ENCODE peak calls at places on chromosomes 7 and 10, in ten cellular contexts. X is lung, V is HFFc6, O is fibroblast of lung, K is progenitor cell of endocrine pancreas, B is osteocyte, L is HL-60, D is hepatocyte, P is endothelial cell, N is mucosa of descending colon. J is an unnamed sample.

GRCh38 chr7:106243893-106244292 is 40.9 kb downstream of the NAMPT start:
- DNase-seq in K (no peak), L (no peak), B (no peak), D (no peak), O (peak), V (peak), N (no peak), X (no peak), P (no peak), J (no peak)

GRCh38 chr10:106898441-106898840 is 266.1 kb downstream of the SORCS1 start:
- DNase-seq in K (no peak), L (no peak), O (no peak), B (no peak), N (no peak), P (no peak), V (no peak), X (no peak), D (no peak), J (no peak)

GRCh38 chr7:98265841-98266271 is 13.8 kb upstream of the TECPR1 start:
- DNase-seq in D (no peak), O (peak), V (peak), P (no peak), B (no peak), X (no peak), L (no peak), K (no peak), N (no peak), J (no peak)

GRCh38 chr10:129815898-129816665 is 148.0 kb downstream of the EBF3 start:
- DNase-seq in V (no peak), P (no peak), X (no peak), B (no peak), O (no peak), N (no peak), D (no peak), L (no peak), K (no peak), J (no peak)

GRCh38 chr7:19709249-19709578 is 377 bp upstream of the POLR1F start:
- DNase-seq in N (no peak), L (no peak), O (no peak), X (no peak), K (no peak), V (no peak), D (no peak), B (no peak), P (no peak), J (no peak)

GRCh38 chr10:90197766-90198165 is 496.4 kb downstream of the KIF20B start:
- DNase-seq in B (no peak), N (no peak), O (peak), V (no peak), X (no peak), L (no peak), D (no peak), K (no peak), P (no peak), J (no peak)

GRCh38 chr7:2943851-2944601 is 99.6 kb downstream of the CARD11 start:
- DNase-seq in L (no peak), P (no peak), B (peak), N (no peak), O (no peak), V (no peak), X (no peak), K (no peak), D (no peak), J (no peak)

GRCh38 chr7:665751-666453 is 60.6 kb upstream of the DNAAF5 start:
- DNase-seq in X (no peak), O (no peak), B (no peak), D (no peak), P (no peak), L (no peak), V (no peak), N (no peak), K (no peak), J (no peak)

GRCh38 chr10:98306501-98306900 is 38.5 kb upstream of the LOXL4 start:
- DNase-seq in P (no peak), L (no peak), K (no peak), N (no peak), X (no peak), O (no peak), V (no peak), B (no peak), D (no peak), J (no peak)

DNA sequence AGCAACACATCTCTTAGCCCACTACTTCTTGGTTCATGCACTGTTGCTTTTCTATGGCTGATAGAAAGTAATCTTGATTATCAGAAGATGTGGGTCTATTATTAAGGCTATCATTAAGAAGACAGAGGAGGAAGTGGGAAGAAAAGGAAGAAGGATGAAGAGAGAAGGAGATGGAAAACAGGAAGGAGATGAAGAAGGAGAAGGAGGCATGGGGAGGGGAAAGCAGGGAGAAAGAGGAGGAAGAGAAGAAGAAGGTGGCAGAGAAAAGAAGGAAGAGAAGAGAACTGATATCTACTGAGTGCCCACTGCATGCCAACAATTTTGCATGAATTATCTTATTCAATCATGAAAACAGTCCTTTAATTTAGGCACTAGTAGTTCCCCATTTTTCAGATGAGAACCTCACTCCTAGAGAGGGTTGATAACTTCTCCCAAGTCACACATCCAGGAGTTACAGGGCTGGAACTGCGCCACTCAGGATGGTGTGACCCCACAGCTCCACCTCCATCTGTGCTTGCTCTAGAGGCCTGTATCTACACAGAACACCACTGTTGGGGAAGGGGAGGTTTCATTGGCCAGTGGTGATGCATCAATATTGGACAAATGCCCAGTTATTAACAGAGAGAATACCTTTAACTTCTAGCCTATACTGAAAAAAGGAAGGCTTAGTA is 147.4 kb downstream of the CXCL12 start:
- DNase-seq in K (no peak), B (no peak), V (no peak), P (no peak), X (no peak), D (no peak), O (peak), L (no peak), N (no peak), J (no peak)
- TF ChIP-seq CTCF in K (no peak), B (no peak), V (no peak), P (no peak), X (no peak), D (no peak), O (no peak), L (no peak), N (no peak), J (no peak)

DNA sequence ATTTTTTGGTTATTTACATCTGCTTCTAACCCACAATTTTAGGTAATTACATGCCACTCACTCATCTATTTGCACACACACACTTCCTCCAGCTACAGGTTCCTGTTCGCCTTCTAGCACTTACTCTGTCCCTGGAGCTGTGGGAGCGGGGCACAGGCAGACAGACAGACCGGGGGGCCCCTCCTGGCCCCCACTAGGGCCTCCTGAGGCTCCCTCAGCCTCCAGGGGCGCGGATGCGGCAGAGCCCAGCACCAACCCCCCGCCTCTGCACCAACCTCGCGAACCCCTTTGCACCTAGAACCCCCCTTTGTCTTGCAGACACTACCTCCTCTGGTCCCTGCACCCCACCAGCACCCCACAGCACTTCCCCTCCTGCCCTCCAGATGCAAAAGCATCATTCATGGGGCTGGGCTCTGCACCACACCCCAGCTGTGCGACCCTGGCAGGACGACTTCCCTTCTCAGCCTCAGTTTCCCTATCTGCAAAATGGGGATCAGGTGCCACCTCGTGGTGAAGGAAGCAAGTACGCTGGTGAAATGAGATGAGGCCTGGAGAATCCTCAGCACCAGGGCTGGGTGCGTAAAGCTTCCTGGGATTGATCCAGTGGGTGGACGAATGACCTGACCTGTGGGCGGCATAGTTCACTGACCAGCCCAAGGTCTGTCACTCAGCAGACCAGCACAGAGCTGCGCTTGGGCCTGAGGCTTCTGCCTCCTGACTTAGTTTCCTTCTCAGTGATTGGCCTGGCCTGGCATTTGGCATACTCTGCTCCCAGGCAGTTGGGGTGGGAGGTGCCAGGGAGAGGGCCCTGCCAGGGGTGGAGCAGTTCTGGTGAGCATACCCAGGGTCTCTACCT is 37.9 kb downstream of the ELFN1 start:
- DNase-seq in L (no peak), X (no peak), N (no peak), K (no peak), D (no peak), P (no peak), B (no peak), O (no peak), V (no peak), J (no peak)
- TF ChIP-seq CTCF in L (no peak), X (no peak), N (no peak), K (no peak), D (no peak), P (no peak), B (peak), O (peak), V (peak), J (peak)

GRCh38 chr7:49166441-49166840 is 242.1 kb downstream of the CDC14C start:
- DNase-seq in V (no peak), P (no peak), L (no peak), X (no peak), B (no peak), O (no peak), K (no peak), N (no peak), D (no peak), J (peak)
- TF ChIP-seq CTCF in V (peak), P (peak), L (no peak), X (no peak), B (no peak), O (no peak), K (peak), N (no peak), D (no peak), J (no peak)

DNA sequence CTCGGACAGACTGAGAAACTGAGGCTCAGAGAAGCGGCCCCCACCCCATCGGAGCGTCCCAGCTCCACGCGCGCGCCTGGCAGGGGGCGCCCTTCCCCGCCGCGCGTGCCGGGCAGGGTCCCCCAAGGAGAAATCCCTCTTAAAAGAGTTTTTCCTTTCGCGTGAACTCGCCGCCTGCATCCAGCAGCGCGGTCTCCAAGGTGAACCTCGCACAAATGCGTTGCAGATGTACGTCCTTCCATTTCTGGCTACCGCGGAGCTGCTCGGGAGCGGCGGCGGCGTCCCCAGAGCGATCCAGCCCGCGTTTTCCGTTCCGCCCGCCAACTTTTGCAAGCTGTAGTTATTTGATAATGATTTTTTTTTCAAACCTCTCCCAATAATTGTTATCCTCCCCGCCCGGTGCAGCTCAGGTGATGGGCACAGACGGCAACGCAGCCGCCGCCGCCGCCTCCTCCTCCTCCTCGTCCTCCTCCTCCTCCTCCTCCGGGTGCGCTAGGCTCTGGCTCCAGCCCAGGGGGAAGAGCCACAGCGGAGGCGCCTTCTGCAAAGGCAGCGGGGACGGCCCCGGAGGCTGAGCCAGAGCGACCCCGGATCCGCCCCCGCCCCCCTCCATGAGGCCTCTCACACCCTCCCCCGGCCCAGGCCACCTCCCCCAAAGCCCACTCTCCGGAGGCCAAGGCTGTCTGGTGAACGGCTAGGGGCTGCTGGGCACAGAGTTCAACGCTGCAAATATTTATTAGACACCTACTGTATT is 74.0 kb upstream of the CUX1 start:
- DNase-seq in V (peak), K (peak), N (peak), X (peak), L (peak), P (peak), B (no peak), O (peak), D (peak), J (peak)
- TF ChIP-seq CTCF in V (peak), K (peak), N (peak), X (peak), L (no peak), P (no peak), B (peak), O (peak), D (peak), J (peak)

DNA sequence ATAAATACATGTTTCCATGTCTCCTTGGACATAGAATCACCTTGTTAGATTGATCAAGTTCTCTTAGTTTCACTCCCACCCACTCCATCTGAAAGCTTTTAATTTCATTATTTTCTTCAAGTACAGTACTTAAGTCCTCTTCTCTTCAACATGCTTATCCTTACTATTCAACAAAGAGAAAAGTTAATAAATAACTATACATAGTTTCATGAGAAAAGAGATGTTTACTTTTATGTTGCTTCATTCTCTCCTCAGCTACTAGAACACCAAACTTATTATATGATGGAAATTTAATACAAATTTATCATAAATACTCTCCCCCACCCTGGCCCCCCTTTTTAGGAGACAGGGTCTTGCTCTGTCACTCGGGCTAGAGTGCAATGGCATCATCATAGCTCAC is 33.5 kb downstream of the ASZ1 start:
- DNase-seq in B (no peak), X (no peak), D (no peak), O (no peak), L (no peak), V (no peak), K (no peak), P (no peak), N (no peak), J (no peak)
- TF ChIP-seq CTCF in B (no peak), X (no peak), D (no peak), O (no peak), L (no peak), V (no peak), K (no peak), P (no peak), N (no peak), J (no peak)

GRCh38 chr7:107694395-107694794 is 33.8 kb downstream of the SLC26A4 start:
- DNase-seq in L (no peak), V (no peak), P (no peak), N (no peak), B (no peak), K (no peak), D (no peak), O (peak), X (no peak), J (no peak)
- TF ChIP-seq CTCF in L (no peak), V (no peak), P (no peak), N (no peak), B (no peak), K (no peak), D (no peak), O (no peak), X (no peak), J (no peak)

GRCh38 chr7:131068604-131069021 is 259.1 kb upstream of the MKLN1 start:
- DNase-seq in D (no peak), X (no peak), B (no peak), K (no peak), V (peak), N (no peak), P (no peak), L (no peak), O (peak), J (peak)
- TF ChIP-seq CTCF in D (peak), X (no peak), B (no peak), K (peak), V (peak), N (no peak), P (no peak), L (no peak), O (peak), J (peak)

DNA sequence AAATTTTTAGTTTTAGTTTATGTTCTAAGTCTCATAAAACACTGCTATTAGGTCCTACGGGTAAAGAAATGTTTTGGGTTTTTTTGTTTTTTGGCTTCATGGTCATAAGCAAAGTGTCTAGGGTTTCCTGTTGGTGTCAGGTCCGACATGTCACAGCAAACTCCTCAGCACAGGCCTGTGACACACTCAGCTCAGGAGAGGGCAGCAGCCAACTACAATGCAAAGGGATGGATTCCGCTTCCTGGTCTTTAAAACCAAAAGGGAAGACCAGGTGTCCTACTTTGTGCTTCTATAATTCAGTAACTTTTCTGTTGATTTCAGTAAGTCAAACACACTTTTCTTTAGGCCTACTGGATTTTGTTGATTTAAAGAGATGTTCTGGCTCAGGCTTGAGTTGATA is 83.8 kb upstream of the MACROH2A2 start:
- DNase-seq in N (no peak), O (no peak), P (no peak), L (no peak), B (no peak), X (no peak), K (no peak), V (no peak), D (peak), J (peak)
- TF ChIP-seq CTCF in N (no peak), O (peak), P (no peak), L (no peak), B (peak), X (no peak), K (peak), V (no peak), D (peak), J (peak)

J was measured in A673.